ENCODE peak calls at places on chromosomes 13 and 19, in five cellular contexts. K, S, G, M and X are unnamed samples.
A peak's percentile ranks its signal among the peaks of the same experiment; 100 is the strongest.

GRCh38 chr19:53847555-53847954 is 20.1 kb upstream of the MYADM start:
- DNase-seq in M (no peak), G (no peak), S (no peak), K (no peak), X (no peak)

GRCh38 chr19:37007587-37008220 is 70.5 kb upstream of the ZNF420 start:
- DNase-seq in K (peak; percentile 83), S (peak; percentile 79), G (no peak), M (peak; percentile 80), X (peak; percentile 3)

GRCh38 chr13:30744056-30744684 is 8.8 kb downstream of the ALOX5AP start:
- DNase-seq in M (no peak), G (no peak), K (peak; percentile 76), S (peak; percentile 67), X (peak; percentile 90)

GRCh38 chr19:19410553-19411550 is 5.4 kb downstream of the GATAD2A start:
- DNase-seq in M (no peak), G (no peak), K (no peak), S (no peak), X (no peak)

GRCh38 chr13:105579821-105580707 is 955.4 kb downstream of the EFNB2 start:
- DNase-seq in M (no peak), G (no peak), K (no peak), S (no peak), X (no peak)

GRCh38 chr13:113406321-113407102 is 42.6 kb upstream of the GRTP1 start:
- DNase-seq in M (no peak), G (peak; percentile 63), K (peak; percentile 39), S (peak; percentile 36), X (no peak)

GRCh38 chr19:45344621-45345505 is 4.3 kb downstream of the KLC3 start:
- DNase-seq in M (no peak), K (no peak), G (no peak), S (no peak), X (no peak)

GRCh38 chr13:84645196-84646071 is 763.2 kb upstream of the SLITRK1 start:
- DNase-seq in S (no peak), K (no peak), M (no peak), G (no peak), X (no peak)

GRCh38 chr19:52691215-52691610 is 43.6 kb downstream of the ZNF611 start:
- DNase-seq in S (no peak), G (no peak), M (peak; percentile 16), K (no peak), X (no peak)

GRCh38 chr13:106610511-106610910 is 42.6 kb upstream of the ARGLU1 start:
- DNase-seq in S (no peak), K (no peak), M (no peak), G (no peak), X (no peak)

GRCh38 chr13:21242236-21242635 is 65.8 kb downstream of the MRPL57 start:
- DNase-seq in K (no peak), S (no peak), G (no peak), M (no peak), X (no peak)

GRCh38 chr13:50236898-50237318 is 221.7 kb downstream of the KCNRG start:
- DNase-seq in K (no peak), S (no peak), G (no peak), M (no peak), X (no peak)

DNA sequence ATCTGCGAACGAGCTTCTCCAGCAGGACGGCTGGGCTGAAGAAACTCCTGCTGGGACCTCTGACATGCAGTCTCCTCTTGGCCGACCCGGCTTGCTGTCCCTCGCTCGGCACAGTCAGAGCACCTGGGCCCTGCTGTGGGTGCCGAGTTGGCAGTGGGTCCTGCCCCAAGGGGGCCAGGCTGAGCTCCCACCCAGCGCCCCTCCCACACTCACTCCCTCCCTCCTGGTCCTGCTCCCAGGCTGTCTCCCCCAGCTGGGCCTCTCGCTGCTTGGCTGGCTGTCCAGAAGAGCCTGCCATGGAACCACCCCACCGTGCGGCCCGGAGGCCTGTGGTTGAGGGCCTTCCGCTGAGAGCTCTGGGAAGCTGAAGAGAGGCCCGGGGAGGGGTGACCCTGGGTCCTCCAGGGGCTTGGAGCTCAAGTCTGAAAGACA is 6.0 kb downstream of the AKT2 start:
- DNase-seq in G (peak; percentile 76), S (no peak), M (peak; percentile 80), K (peak; percentile 86), X (no peak)
- H3K4me1 ChIP-seq in G (peaks cover 79% of the 10 kb centered on the region), S (peaks cover 60% of the 10 kb centered on the region), M (peaks cover 97% of the 10 kb centered on the region), K (no peaks in the 10 kb centered on the region), X (peaks cover 20% of the 10 kb centered on the region)

DNA sequence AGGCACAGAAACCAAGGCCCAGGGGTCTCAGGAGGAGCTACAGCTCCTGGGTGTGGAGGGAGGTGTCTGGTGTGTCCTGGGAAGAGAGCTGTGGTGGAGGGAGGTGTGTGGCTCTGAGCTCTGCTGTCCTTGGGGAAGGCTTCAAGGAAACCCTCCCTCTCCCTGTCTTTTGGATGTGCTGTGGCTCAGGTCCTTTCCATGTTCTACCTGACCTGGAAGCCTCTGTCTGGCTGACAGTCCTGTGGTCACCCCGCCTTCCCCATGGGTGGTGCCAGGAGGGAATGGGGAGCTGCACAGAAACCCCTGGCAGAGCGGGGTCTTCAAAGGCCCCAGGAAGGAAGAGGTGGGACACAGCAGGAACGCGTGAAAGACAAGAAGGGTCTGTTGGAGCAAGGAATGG is 617 bp upstream of the CEACAM7 start:
- DNase-seq in M (no peak), S (no peak), K (no peak), G (no peak), X (no peak)
- H3K27me3 ChIP-seq in M (peaks cover 90% of the 10 kb centered on the region), S (no peaks in the 10 kb centered on the region), K (no peaks in the 10 kb centered on the region), G (no peaks in the 10 kb centered on the region), X (peaks cover 4% of the 10 kb centered on the region)

GRCh38 chr19:55655648-55656040 is 809 bp downstream of the U2AF2 start:
- DNase-seq in S (no peak), G (no peak), M (no peak), K (no peak), X (no peak)

GRCh38 chr19:55653651-55654322 is 1.0 kb upstream of the U2AF2 start:
- DNase-seq in G (peak; percentile 99), M (peak; percentile 97), S (peak; percentile 99), K (peak; percentile 100), X (peak; percentile 97)

GRCh38 chr19:55654323-55654832 is 457 bp upstream of the U2AF2 start:
- DNase-seq in G (peak; percentile 100), S (peak; percentile 99), K (peak; percentile 99), M (peak; percentile 99), X (peak; percentile 100)

GRCh38 chr19:55656552-55656951 is 1.7 kb downstream of the U2AF2 start:
- DNase-seq in G (no peak), K (no peak), S (no peak), M (no peak), X (no peak)

DNA sequence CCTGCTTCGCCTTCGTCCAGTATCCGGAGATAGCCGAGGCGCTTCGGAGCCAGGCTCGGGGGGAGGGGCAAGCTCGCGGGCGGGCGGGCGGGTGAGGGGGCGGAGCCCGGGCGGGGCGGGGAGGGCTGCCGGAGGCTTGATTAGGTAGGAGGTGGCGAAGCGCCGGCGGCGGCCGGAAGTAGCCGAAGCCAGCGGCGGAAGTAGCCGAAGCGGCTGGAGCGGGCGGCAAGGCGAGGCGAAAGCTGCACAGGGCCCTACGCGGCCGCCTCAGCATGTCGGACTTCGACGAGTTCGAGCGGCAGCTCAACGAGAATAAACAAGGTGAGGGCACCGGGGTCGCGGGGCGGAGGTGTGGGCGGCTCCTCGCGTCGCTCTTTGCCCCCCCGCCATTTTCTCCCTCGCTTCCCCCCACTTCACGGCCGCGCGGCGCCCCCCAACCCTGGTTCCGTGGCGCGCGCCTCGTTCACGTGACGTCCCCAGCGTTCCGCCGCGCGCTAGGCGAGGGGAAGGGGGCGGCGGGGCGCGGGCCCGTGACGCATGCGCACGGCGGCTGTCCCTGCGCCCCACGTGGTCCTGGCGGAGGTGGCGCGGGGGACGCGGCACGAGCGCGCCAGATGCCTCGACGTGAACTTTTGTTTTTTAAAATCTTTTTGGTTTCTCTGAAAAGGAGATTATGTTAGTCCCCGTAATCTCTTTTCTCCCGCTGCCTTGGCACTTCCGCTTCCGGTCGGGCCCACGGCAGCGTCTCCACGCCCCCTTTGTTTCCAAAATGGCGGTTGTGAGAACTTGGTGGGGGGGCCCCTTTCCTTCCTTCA is at the start of gene U2AF2:
- DNase-seq in G (peak; percentile 97), K (peak; percentile 99), M (peak; percentile 95), S (peak; percentile 98), X (peak; percentile 92)
- H3K4me1 ChIP-seq in G (peaks cover 53% of the 10 kb centered on the region), K (peaks cover 6% of the 10 kb centered on the region), M (peaks cover 61% of the 10 kb centered on the region), S (peaks cover 43% of the 10 kb centered on the region), X (peaks cover 7% of the 10 kb centered on the region)

DNA sequence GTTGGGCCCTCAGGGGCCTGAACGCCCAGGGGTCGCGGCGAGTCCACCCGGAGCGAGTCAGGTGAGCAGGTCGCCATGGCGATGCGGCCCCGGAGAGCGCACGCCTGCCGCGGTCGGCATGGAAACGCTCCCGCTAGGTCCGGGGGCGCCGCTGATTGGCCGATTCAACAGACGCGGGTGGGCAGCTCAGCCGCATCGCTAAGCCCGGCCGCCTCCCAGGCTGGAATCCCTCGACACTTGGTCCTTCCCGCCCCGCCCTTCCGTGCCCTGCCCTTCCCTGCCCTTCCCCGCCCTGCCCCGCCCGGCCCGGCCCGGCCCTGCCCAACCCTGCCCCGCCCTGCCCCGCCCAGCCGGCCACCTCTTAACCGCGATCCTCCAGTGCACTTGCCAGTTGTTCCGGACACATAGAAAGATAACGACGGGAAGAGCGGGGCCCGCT is at the start of gene CCNA1:
- DNase-seq in K (peak; percentile 81), G (no peak), S (peak; percentile 71), M (peak; percentile 19), X (no peak)
- H3K27me3 ChIP-seq in K (no peaks in the 10 kb centered on the region), G (no peaks in the 10 kb centered on the region), S (peaks cover 43% of the 10 kb centered on the region), M (peaks cover 76% of the 10 kb centered on the region), X (peaks cover 20% of the 10 kb centered on the region)

GRCh38 chr19:2800506-2800905 is 15.2 kb downstream of the THOP1 start:
- DNase-seq in S (no peak), G (no peak), K (no peak), M (peak; percentile 41), X (no peak)
- H3K4me1 ChIP-seq in S (no peaks in the 10 kb centered on the region), G (no peaks in the 10 kb centered on the region), K (no peaks in the 10 kb centered on the region), M (peaks cover 43% of the 10 kb centered on the region), X (no peaks in the 10 kb centered on the region)

GRCh38 chr13:111383591-111384440 is 63.4 kb downstream of the TEX29 start:
- DNase-seq in S (no peak), M (no peak), G (peak; percentile 42), K (peak; percentile 57), X (no peak)

GRCh38 chr13:111382877-111383276 is 62.4 kb downstream of the TEX29 start:
- DNase-seq in M (no peak), K (peak; percentile 32), G (peak; percentile 42), S (no peak), X (no peak)

GRCh38 chr13:111382411-111382810 is 62.0 kb downstream of the TEX29 start:
- DNase-seq in S (no peak), G (peak; percentile 46), K (no peak), M (no peak), X (no peak)

GRCh38 chr13:111384441-111385181 is 64.2 kb downstream of the TEX29 start:
- DNase-seq in K (no peak), G (peak; percentile 44), S (no peak), M (no peak), X (no peak)

DNA sequence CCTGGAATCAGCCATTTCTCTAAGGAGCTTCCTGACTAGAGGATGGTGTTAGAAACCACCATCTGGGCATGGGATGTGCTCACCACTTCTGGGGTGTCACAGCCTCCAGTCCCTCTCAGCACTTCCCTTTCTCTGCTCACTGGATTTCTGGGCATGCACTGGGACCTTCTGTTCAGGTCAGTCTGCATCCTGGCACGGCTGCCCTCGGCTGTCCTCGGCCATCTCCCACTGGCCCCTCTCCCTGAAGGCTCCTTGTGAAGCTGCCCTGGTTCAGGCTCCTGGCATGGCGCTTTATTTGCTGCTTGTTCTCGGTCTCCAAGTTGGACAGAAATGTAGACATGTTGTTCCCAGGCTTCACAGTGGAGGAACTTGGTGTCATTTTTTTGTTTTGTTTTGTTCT is 60.0 kb downstream of the TEX29 start:
- DNase-seq in K (no peak), M (no peak), G (peak; percentile 13), S (no peak), X (no peak)
- H3K27me3 ChIP-seq in K (no peaks in the 10 kb centered on the region), M (peaks cover 50% of the 10 kb centered on the region), G (peaks cover 4% of the 10 kb centered on the region), S (no peaks in the 10 kb centered on the region), X (no peaks in the 10 kb centered on the region)